ENCODE peak calls at places on chromosomes 2 and 18, in five cellular contexts. One of them, this sample, is unnamed.

GRCh38 chr2:317501-318424 is 29.9 kb upstream of the ALKAL2 start:
- DNase-seq in cardiac muscle cell: no peak
- DNase-seq in AG09319: no peak
- DNase-seq in mammary epithelial cell: peak
- DNase-seq in sigmoid colon: no peak
- DNase-seq in this sample: no peak

GRCh38 chr2:136281281-136282117 is 163.6 kb upstream of the CXCR4 start:
- DNase-seq in sigmoid colon: no peak
- DNase-seq in AG09319: no peak
- DNase-seq in mammary epithelial cell: no peak
- DNase-seq in cardiac muscle cell: no peak
- DNase-seq in this sample: no peak

GRCh38 chr2:241762321-241762932 is 14.2 kb upstream of the GAL3ST2 start:
- DNase-seq in AG09319: no peak
- DNase-seq in mammary epithelial cell: no peak
- DNase-seq in cardiac muscle cell: no peak
- DNase-seq in sigmoid colon: peak
- DNase-seq in this sample: no peak

GRCh38 chr2:176134978-176135575 is 5.6 kb downstream of the HOXD8 start:
- DNase-seq in AG09319: no peak
- DNase-seq in cardiac muscle cell: no peak
- DNase-seq in mammary epithelial cell: no peak
- DNase-seq in sigmoid colon: peak
- DNase-seq in this sample: no peak

GRCh38 chr2:77034460-77034859 is 487.7 kb downstream of the LRRTM4 start:
- DNase-seq in cardiac muscle cell: no peak
- DNase-seq in mammary epithelial cell: no peak
- DNase-seq in AG09319: no peak
- DNase-seq in sigmoid colon: no peak
- DNase-seq in this sample: no peak

GRCh38 chr2:163877316-163877715 is 141.5 kb upstream of the FIGN start:
- DNase-seq in mammary epithelial cell: no peak
- DNase-seq in sigmoid colon: no peak
- DNase-seq in cardiac muscle cell: peak
- DNase-seq in AG09319: no peak
- DNase-seq in this sample: peak

GRCh38 chr2:85413592-85414421 is 3.6 kb upstream of the CAPG start:
- DNase-seq in sigmoid colon: no peak
- DNase-seq in cardiac muscle cell: peak
- DNase-seq in AG09319: no peak
- DNase-seq in mammary epithelial cell: peak
- DNase-seq in this sample: peak

GRCh38 chr2:134124047-134124753 is 129.7 kb upstream of the MGAT5 start:
- DNase-seq in mammary epithelial cell: no peak
- DNase-seq in sigmoid colon: no peak
- DNase-seq in cardiac muscle cell: peak
- DNase-seq in AG09319: no peak
- DNase-seq in this sample: no peak

GRCh38 chr18:44290366-44290855 is 390.3 kb upstream of the SETBP1 start:
- DNase-seq in cardiac muscle cell: peak
- DNase-seq in mammary epithelial cell: peak
- DNase-seq in sigmoid colon: no peak
- DNase-seq in AG09319: no peak
- DNase-seq in this sample: no peak

GRCh38 chr2:3266727-3267548 is 110.7 kb downstream of the EIPR1 start:
- DNase-seq in sigmoid colon: no peak
- DNase-seq in mammary epithelial cell: no peak
- DNase-seq in cardiac muscle cell: no peak
- DNase-seq in AG09319: no peak
- DNase-seq in this sample: no peak

GRCh38 chr18:58051765-58052460 is 7.9 kb downstream of the NEDD4L start:
- DNase-seq in AG09319: no peak
- DNase-seq in mammary epithelial cell: peak
- DNase-seq in cardiac muscle cell: no peak
- DNase-seq in sigmoid colon: no peak
- DNase-seq in this sample: no peak

GRCh38 chr18:3595282-3596273 is 145.6 kb downstream of the TGIF1 start:
- DNase-seq in sigmoid colon: peak
- DNase-seq in cardiac muscle cell: no peak
- DNase-seq in AG09319: no peak
- DNase-seq in mammary epithelial cell: peak
- DNase-seq in this sample: peak

GRCh38 chr2:224650815-224651439 is 65.2 kb downstream of the CCDC195 start:
- DNase-seq in AG09319: peak
- DNase-seq in cardiac muscle cell: peak
- DNase-seq in mammary epithelial cell: peak
- DNase-seq in sigmoid colon: no peak
- DNase-seq in this sample: peak

GRCh38 chr2:215059724-215060123 is 78.7 kb downstream of the ABCA12 start:
- DNase-seq in AG09319: no peak
- DNase-seq in sigmoid colon: no peak
- DNase-seq in mammary epithelial cell: no peak
- DNase-seq in cardiac muscle cell: peak
- DNase-seq in this sample: no peak

GRCh38 chr2:10774394-10774793 is 38.2 kb downstream of the PDIA6 start:
- DNase-seq in sigmoid colon: peak
- DNase-seq in cardiac muscle cell: no peak
- DNase-seq in AG09319: no peak
- DNase-seq in mammary epithelial cell: no peak
- DNase-seq in this sample: no peak

GRCh38 chr2:164678750-164679149 is 57.5 kb upstream of the GRB14 start:
- DNase-seq in AG09319: no peak
- DNase-seq in cardiac muscle cell: no peak
- DNase-seq in mammary epithelial cell: no peak
- DNase-seq in sigmoid colon: no peak
- DNase-seq in this sample: no peak

GRCh38 chr2:234747032-234747431 is 204.8 kb upstream of the SH3BP4 start:
- DNase-seq in sigmoid colon: no peak
- DNase-seq in AG09319: no peak
- DNase-seq in mammary epithelial cell: no peak
- DNase-seq in cardiac muscle cell: no peak
- DNase-seq in this sample: no peak

GRCh38 chr2:234747833-234748559 is 203.8 kb upstream of the SH3BP4 start:
- DNase-seq in AG09319: no peak
- DNase-seq in cardiac muscle cell: no peak
- DNase-seq in sigmoid colon: no peak
- DNase-seq in mammary epithelial cell: no peak
- DNase-seq in this sample: no peak

GRCh38 chr2:234741976-234742375 is 209.8 kb upstream of the SH3BP4 start:
- DNase-seq in sigmoid colon: no peak
- DNase-seq in AG09319: no peak
- DNase-seq in cardiac muscle cell: no peak
- DNase-seq in mammary epithelial cell: no peak
- DNase-seq in this sample: no peak

DNA sequence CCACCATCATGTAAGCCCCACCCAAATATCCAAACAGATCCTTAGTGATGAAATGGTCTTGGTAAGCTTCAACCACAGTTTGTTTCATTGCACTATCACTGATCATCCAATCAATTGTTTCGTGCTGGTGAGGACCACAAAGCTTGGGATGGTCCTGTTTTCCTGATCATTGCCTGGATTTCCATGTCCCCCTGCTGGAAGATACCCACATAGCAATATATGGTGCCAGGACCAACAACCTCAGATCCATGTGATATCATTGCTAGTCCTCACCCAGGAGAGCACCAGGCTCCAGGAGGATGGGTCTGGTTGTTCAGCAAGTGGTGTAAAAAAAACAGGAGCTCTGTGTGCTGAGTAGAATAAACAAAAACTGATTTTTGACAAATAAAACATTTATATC is 206.5 kb upstream of the SH3BP4 start:
- DNase-seq in cardiac muscle cell: no peak
- DNase-seq in sigmoid colon: no peak
- DNase-seq in mammary epithelial cell: no peak
- DNase-seq in AG09319: no peak
- DNase-seq in this sample: no peak
- TF ChIP-seq CTCF in cardiac muscle cell: peak
- TF ChIP-seq CTCF in sigmoid colon: no peak
- TF ChIP-seq CTCF in mammary epithelial cell: peak
- TF ChIP-seq CTCF in AG09319: no peak
- TF ChIP-seq CTCF in this sample: peak

GRCh38 chr2:27890146-27891062 is at the start of the genes BABAM2 and RBKS:
- DNase-seq in cardiac muscle cell: peak
- DNase-seq in AG09319: peak
- DNase-seq in mammary epithelial cell: peak
- DNase-seq in sigmoid colon: peak
- DNase-seq in this sample: peak
- TF ChIP-seq CTCF in cardiac muscle cell: no peak
- TF ChIP-seq CTCF in AG09319: no peak
- TF ChIP-seq CTCF in mammary epithelial cell: no peak
- TF ChIP-seq CTCF in sigmoid colon: no peak
- TF ChIP-seq CTCF in this sample: no peak

DNA sequence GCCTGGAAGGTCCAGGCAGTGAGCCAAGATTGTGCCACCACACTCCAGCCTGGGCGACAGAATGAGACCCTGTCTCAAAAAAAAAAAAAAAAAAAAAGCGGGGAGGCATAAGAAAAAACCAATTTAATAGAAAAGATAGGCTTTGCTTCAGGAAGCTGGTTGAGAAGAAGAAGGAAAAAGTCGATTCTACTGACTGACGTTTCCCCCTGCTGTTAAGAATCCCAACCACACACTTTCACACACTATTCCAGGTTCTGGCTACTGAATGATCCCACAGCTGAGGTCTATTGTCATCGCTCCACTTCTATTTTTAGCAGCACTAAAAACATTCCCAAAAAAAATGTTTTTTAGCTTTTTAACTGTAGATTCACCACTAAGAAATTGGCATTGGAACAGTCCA is 6.7 kb upstream of the CHCHD5 start:
- DNase-seq in sigmoid colon: no peak
- DNase-seq in AG09319: no peak
- DNase-seq in mammary epithelial cell: no peak
- DNase-seq in cardiac muscle cell: peak
- DNase-seq in this sample: no peak
- TF ChIP-seq CTCF in sigmoid colon: no peak
- TF ChIP-seq CTCF in AG09319: no peak
- TF ChIP-seq CTCF in mammary epithelial cell: no peak
- TF ChIP-seq CTCF in cardiac muscle cell: peak
- TF ChIP-seq CTCF in this sample: no peak

GRCh38 chr18:28177828-28178635 is 1.1 kb upstream of the CDH2 start:
- DNase-seq in mammary epithelial cell: peak
- DNase-seq in cardiac muscle cell: peak
- DNase-seq in AG09319: no peak
- DNase-seq in sigmoid colon: no peak
- DNase-seq in this sample: peak

GRCh38 chr18:28178720-28179119 is 1.8 kb upstream of the CDH2 start:
- DNase-seq in sigmoid colon: no peak
- DNase-seq in mammary epithelial cell: no peak
- DNase-seq in AG09319: no peak
- DNase-seq in cardiac muscle cell: peak
- DNase-seq in this sample: no peak

GRCh38 chr18:28175930-28176673 is 828 bp downstream of the CDH2 start:
- DNase-seq in AG09319: no peak
- DNase-seq in sigmoid colon: no peak
- DNase-seq in cardiac muscle cell: peak
- DNase-seq in mammary epithelial cell: peak
- DNase-seq in this sample: no peak

GRCh38 chr18:28176674-28176932 is 327 bp downstream of the CDH2 start:
- DNase-seq in cardiac muscle cell: no peak
- DNase-seq in sigmoid colon: no peak
- DNase-seq in mammary epithelial cell: no peak
- DNase-seq in AG09319: no peak
- DNase-seq in this sample: no peak

GRCh38 chr18:28176933-28177827 is at the start of gene CDH2:
- DNase-seq in cardiac muscle cell: peak
- DNase-seq in AG09319: peak
- DNase-seq in sigmoid colon: peak
- DNase-seq in mammary epithelial cell: peak
- DNase-seq in this sample: no peak
- TF ChIP-seq CTCF in cardiac muscle cell: peak
- TF ChIP-seq CTCF in AG09319: no peak
- TF ChIP-seq CTCF in sigmoid colon: no peak
- TF ChIP-seq CTCF in mammary epithelial cell: no peak
- TF ChIP-seq CTCF in this sample: no peak